ENCODE peak calls at places on chromosome 4, in four cellular contexts. X is BJ, L is pons, K is NCI-H1092 treated with DMSO at 0.1 percent for 48 hours. V is an unnamed sample.

GRCh38 chr4:53235547-53235946 is 130.3 kb downstream of the SCFD2 start:
- DNase-seq in X (no peak), L (no peak), K (no peak), V (no peak)

GRCh38 chr4:4386736-4387392 is at the start of gene NSG1:
- DNase-seq in X (no peak), L (no peak), K (peak), V (no peak)

GRCh38 chr4:161714928-161715327 is 448.9 kb downstream of the FSTL5 start:
- DNase-seq in X (no peak), L (no peak), K (no peak), V (no peak)

GRCh38 chr4:68162196-68162595 is 32.5 kb upstream of the TMPRSS11F start:
- DNase-seq in X (no peak), L (no peak), K (peak), V (no peak)

GRCh38 chr4:73608677-73609594 is 11.3 kb downstream of the RASSF6 start:
- DNase-seq in X (no peak), L (no peak), K (peak), V (no peak)

GRCh38 chr4:173057442-173057841 is 111.2 kb upstream of the GALNT7 start:
- DNase-seq in X (no peak), L (peak), K (peak), V (peak)

GRCh38 chr4:113979973-113980615 is 647 bp upstream of the ARSJ start:
- DNase-seq in X (no peak), L (no peak), K (no peak), V (no peak)

GRCh38 chr4:39834269-39834668 is 136.3 kb downstream of the UBE2K start:
- DNase-seq in X (no peak), L (no peak), K (no peak), V (no peak)

GRCh38 chr4:77154761-77155499 is 2.1 kb upstream of the CCNG2 start:
- DNase-seq in X (no peak), L (peak), K (no peak), V (no peak)

GRCh38 chr4:165359501-165359900 is 19.3 kb upstream of the CPE start:
- DNase-seq in X (no peak), L (no peak), K (no peak), V (no peak)

GRCh38 chr4:151866266-151866918 is 105.6 kb upstream of the GATB start:
- DNase-seq in X (no peak), L (peak), K (no peak), V (no peak)

GRCh38 chr4:78684196-78685079 is 91.7 kb upstream of the BMP2K start:
- DNase-seq in X (peak), L (no peak), K (no peak), V (no peak)